ENCODE peak calls at places on chromosomes 5 and 9, in seven cellular contexts. R is stimulated activated CD8-positive, alpha-beta memory T cell treated with anti-CD3 and anti-CD28 coated beads, Interleukin-15, amount 100 ng/mL, for 48 hours; Z is MCF 10A; M is activated B cell treated with CpG ODN at 0.5 μM for 24 hours; S is SIG-M5; O is T-helper 2 cell; B is T follicular helper cell. Y is an unnamed sample.

GRCh38 chr5:176768174-176768970 is 42.0 kb upstream of the UNC5A start:
- DNase-seq in B (no peak), S (no peak), R (no peak), Z (no peak), O (no peak), M (no peak), Y (no peak)

GRCh38 chr9:84293001-84293798 is 47.4 kb downstream of the SLC28A3 start:
- DNase-seq in B (no peak), R (no peak), M (no peak), O (no peak), Z (no peak), S (no peak), Y (no peak)

GRCh38 chr5:112691341-112691685 is 46.4 kb upstream of the APC start:
- DNase-seq in B (no peak), S (no peak), O (no peak), M (no peak), R (no peak), Z (no peak), Y (no peak)

GRCh38 chr9:73050062-73050814 is 97.4 kb upstream of the ALDH1A1 start:
- DNase-seq in B (no peak), S (no peak), Z (no peak), M (no peak), O (no peak), R (no peak), Y (no peak)

GRCh38 chr5:108379722-108380530 is 2.0 kb downstream of the FBXL17 start:
- DNase-seq in B (no peak), S (no peak), R (no peak), M (no peak), Z (no peak), O (peak; percentile 11), Y (no peak)

GRCh38 chr9:20292002-20292401 is 330.3 kb downstream of the MLLT3 start:
- DNase-seq in S (no peak), B (no peak), R (no peak), Z (peak; percentile 17), O (no peak), M (no peak), Y (no peak)

GRCh38 chr9:17004500-17004899 is 130.3 kb upstream of the CNTLN start:
- DNase-seq in Z (no peak), O (no peak), M (no peak), B (no peak), S (no peak), R (no peak), Y (no peak)

GRCh38 chr9:89361031-89361430 is 42.7 kb downstream of the SECISBP2 start:
- DNase-seq in O (no peak), S (no peak), B (no peak), M (no peak), R (no peak), Z (no peak), Y (no peak)

GRCh38 chr9:114288233-114289051 is 34.5 kb upstream of the ORM1 start:
- DNase-seq in O (no peak), B (no peak), M (no peak), S (no peak), Z (peak; percentile 68), R (no peak), Y (no peak)

GRCh38 chr9:108207611-108208051 is 648.2 kb downstream of the ACTL7B start:
- DNase-seq in M (no peak), Z (no peak), O (no peak), S (no peak), B (no peak), R (no peak), Y (no peak)

GRCh38 chr5:150044334-150044681 is 42.0 kb downstream of the CSF1R start:
- DNase-seq in B (no peak), Z (peak; percentile 59), M (no peak), O (no peak), S (no peak), R (no peak), Y (no peak)

GRCh38 chr9:73034962-73035361 is 82.1 kb upstream of the ALDH1A1 start:
- DNase-seq in Z (no peak), R (no peak), M (no peak), B (no peak), S (no peak), O (no peak), Y (no peak)

GRCh38 chr9:93294011-93294410 is 110.1 kb downstream of the WNK2 start:
- DNase-seq in O (no peak), Z (no peak), R (no peak), S (no peak), M (no peak), B (no peak), Y (no peak)

GRCh38 chr5:134540747-134541733 is 15.6 kb downstream of the JADE2 start:
- DNase-seq in O (no peak), M (peak; percentile 57), Z (no peak), R (no peak), S (no peak), B (no peak), Y (no peak)

GRCh38 chr9:124629600-124629999 is 122.4 kb upstream of the NR5A1 start:
- DNase-seq in S (no peak), B (no peak), M (no peak), Z (peak; percentile 35), O (no peak), R (no peak), Y (no peak)

GRCh38 chr9:82890401-82890800 is 172.5 kb downstream of the RASEF start:
- DNase-seq in B (no peak), S (no peak), R (no peak), O (no peak), Z (no peak), M (no peak), Y (no peak)

GRCh38 chr9:31013371-31013770 is 1371.1 kb upstream of the ACO1 start:
- DNase-seq in Z (no peak), S (no peak), M (no peak), B (no peak), R (no peak), O (no peak), Y (no peak)

Y was measured in naive thymus-derived CD8-positive, alpha-beta T cell.